ENCODE peak calls at places on chromosome 16, in four cellular contexts. R, A, H and V are unnamed samples.

GRCh38 chr16:1420540-1421205 is at the start of gene UQCC4:
- DNase-seq in R (peak), A (peak), H (peak), V (peak)

GRCh38 chr16:5415123-5415522 is 317.5 kb upstream of the EEF2KMT start:
- DNase-seq in R (no peak), A (no peak), H (no peak), V (no peak)

GRCh38 chr16:27579086-27579980 is 29.4 kb downstream of the KATNIP start:
- DNase-seq in R (no peak), A (no peak), H (no peak), V (no peak)

GRCh38 chr16:59886021-59886420 is 1151.9 kb upstream of the GOT2 start:
- DNase-seq in R (peak), A (no peak), H (no peak), V (peak)

GRCh38 chr16:56356276-56357241 is 68.8 kb downstream of the AMFR start:
- DNase-seq in R (peak), A (peak), H (peak), V (peak)

GRCh38 chr16:35744084-35744483 is 2284.7 kb downstream of the TP53TG3F start:
- DNase-seq in R (no peak), A (no peak), H (no peak), V (no peak)

GRCh38 chr16:71311553-71312158 is 22.5 kb upstream of the CMTR2 start:
- DNase-seq in R (no peak), A (no peak), H (peak), V (no peak)

GRCh38 chr16:82641336-82641984 is 14.7 kb downstream of the CDH13 start:
- DNase-seq in R (no peak), A (no peak), H (no peak), V (no peak)

GRCh38 chr16:28192811-28193529 is 18.8 kb downstream of the XPO6 start:
- DNase-seq in R (no peak), A (no peak), H (no peak), V (no peak)

GRCh38 chr16:84520778-84521770 is 16.6 kb upstream of the MEAK7 start:
- DNase-seq in R (no peak), A (no peak), H (no peak), V (no peak)

GRCh38 chr16:52035406-52035805 is 511.5 kb downstream of the TOX3 start:
- DNase-seq in R (no peak), A (no peak), H (no peak), V (no peak)

GRCh38 chr16:4947722-4948503 is 10.2 kb upstream of the SEC14L5 start:
- DNase-seq in R (no peak), A (no peak), H (no peak), V (no peak)

GRCh38 chr16:27303256-27304100 is 10.3 kb upstream of the IL4R start:
- DNase-seq in R (no peak), A (no peak), H (no peak), V (no peak)

GRCh38 chr16:56321159-56321558 is 104.2 kb downstream of the AMFR start:
- DNase-seq in R (no peak), A (no peak), H (no peak), V (no peak)

GRCh38 chr16:4533490-4533889 is 5.1 kb downstream of the CDIP1 start:
- DNase-seq in R (no peak), A (no peak), H (no peak), V (no peak)

GRCh38 chr16:59545666-59546065 is 811.5 kb upstream of the GOT2 start:
- DNase-seq in R (no peak), A (no peak), H (no peak), V (no peak)

GRCh38 chr16:30005341-30006094 is 5.3 kb downstream of the DOC2A start:
- DNase-seq in R (no peak), A (no peak), H (peak), V (no peak)

GRCh38 chr16:23504076-23504452 is 6.2 kb downstream of the GGA2 start:
- DNase-seq in R (no peak), A (no peak), H (no peak), V (peak)

GRCh38 chr16:23505180-23505665 is 5.1 kb downstream of the GGA2 start:
- DNase-seq in R (no peak), A (no peak), H (no peak), V (no peak)

GRCh38 chr16:23505942-23506605 is 4.2 kb downstream of the GGA2 start:
- DNase-seq in R (no peak), A (no peak), H (no peak), V (no peak)

GRCh38 chr16:23506606-23506994 is 3.7 kb downstream of the GGA2 start:
- DNase-seq in R (no peak), A (no peak), H (no peak), V (no peak)

GRCh38 chr16:23504453-23505179 is 5.7 kb downstream of the GGA2 start:
- DNase-seq in R (peak), A (no peak), H (no peak), V (no peak)
- H3K4me3 ChIP-seq in R (no peak), A (peak), H (no peak), V (no peak)

DNA sequence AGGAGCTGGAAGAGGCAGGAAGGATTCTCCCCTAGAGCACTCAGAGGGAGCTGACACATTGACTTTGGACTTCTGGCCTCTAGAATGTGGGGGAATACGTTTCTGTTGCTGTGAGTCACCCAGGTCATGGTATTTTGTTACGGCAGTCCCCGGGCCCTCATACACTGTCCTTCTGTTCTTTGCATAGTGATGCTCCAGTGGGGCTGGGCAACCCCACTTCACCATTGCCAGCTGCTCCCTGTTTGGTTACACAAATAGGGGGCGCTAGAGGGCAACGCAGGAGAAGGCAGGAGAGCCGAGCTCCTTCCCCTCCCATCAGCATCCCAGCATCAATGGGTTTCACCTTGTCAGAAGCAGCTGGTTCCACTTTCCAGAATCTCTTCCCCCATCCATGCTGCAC is 257.7 kb upstream of the FOXF1 start:
- DNase-seq in R (no peak), A (no peak), H (peak), V (no peak)
- TF ChIP-seq CTCF in R (no peak), A (peak), H (peak), V (no peak)

GRCh38 chr16:68643227-68643626 is 1.9 kb upstream of the CDH3 start:
- DNase-seq in R (no peak), A (no peak), H (no peak), V (no peak)
- H3K4me3 ChIP-seq in R (no peak), A (no peak), H (no peak), V (no peak)

GRCh38 chr16:19179890-19180490 is 11.9 kb downstream of the SYT17 start:
- DNase-seq in R (peak), A (peak), H (peak), V (peak)
- TF ChIP-seq CTCF in R (peak), A (peak), H (peak), V (peak)

GRCh38 chr16:23857901-23858300 is 22.1 kb downstream of the PRKCB start:
- DNase-seq in R (no peak), A (no peak), H (no peak), V (no peak)

GRCh38 chr16:23858496-23859062 is 22.8 kb downstream of the PRKCB start:
- DNase-seq in R (no peak), A (no peak), H (no peak), V (no peak)

GRCh38 chr16:23857256-23857891 is 21.6 kb downstream of the PRKCB start:
- DNase-seq in R (no peak), A (no peak), H (no peak), V (no peak)

GRCh38 chr16:23861874-23862273 is 26.1 kb downstream of the PRKCB start:
- DNase-seq in R (no peak), A (no peak), H (no peak), V (no peak)

DNA sequence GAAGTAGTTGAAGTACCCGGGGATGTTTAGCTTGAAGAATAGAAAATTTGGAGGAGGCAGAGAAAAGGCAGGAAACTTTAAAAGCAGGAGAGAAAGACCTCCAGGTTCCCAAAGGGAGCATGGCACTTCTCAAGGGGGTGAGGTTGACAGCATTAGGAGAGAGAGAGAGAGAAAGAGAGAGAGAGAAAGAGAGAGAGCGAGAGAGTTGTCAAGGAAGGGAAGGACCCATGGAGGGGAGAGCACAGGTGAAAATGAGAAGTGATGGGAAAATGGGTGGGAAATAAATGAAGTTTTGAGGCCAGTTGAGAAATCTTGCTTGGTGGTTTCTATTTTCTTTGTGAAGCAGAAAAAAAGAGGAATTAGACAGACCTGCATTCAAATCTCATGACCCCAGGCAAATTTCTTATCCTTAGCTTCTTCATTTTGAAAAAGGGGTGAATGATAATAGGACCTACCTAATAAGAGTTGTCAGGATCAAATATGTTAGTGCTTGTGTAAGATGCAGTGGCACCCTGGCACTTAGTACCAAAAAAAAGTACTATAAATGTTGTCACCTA is 24.0 kb downstream of the PRKCB start:
- DNase-seq in R (no peak), A (no peak), H (no peak), V (no peak)
- H3K4me3 ChIP-seq in R (no peak), A (no peak), H (no peak), V (no peak)

GRCh38 chr16:53580038-53580802 is 77.2 kb upstream of the AKTIP start:
- DNase-seq in R (no peak), A (no peak), H (no peak), V (no peak)
- TF ChIP-seq CTCF in R (no peak), A (no peak), H (no peak), V (no peak)

DNA sequence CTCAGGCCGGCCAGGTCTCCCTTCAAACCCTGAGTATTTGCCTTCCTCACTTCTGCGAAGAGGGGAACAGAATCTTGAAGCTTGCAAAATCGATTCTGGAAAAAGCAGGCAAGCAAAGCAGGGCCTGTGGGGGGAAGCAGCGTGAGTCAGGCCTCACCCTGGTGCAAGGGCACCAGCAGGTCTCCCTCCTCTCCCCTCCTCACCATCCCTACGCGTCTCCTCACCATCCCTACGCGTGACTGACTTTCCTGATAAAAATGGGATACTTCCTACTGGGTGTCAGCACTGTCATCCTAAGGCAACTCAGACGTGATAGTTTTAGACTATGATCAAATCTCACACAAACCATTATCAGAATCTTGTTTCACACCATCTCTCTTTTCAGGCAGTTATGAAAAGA is 12.1 kb downstream of the CMTM3 start:
- DNase-seq in R (no peak), A (no peak), H (no peak), V (no peak)
- H3K4me3 ChIP-seq in R (no peak), A (no peak), H (no peak), V (no peak)